ENCODE peak calls at places on chromosome 16, in four cellular contexts. M, J, T and O are unnamed samples.

GRCh38 chr16:698911-699671 is 6.5 kb downstream of the FBXL16 start:
- DNase-seq in M (no peak), J (no peak), T (no peak), O (no peak)

GRCh38 chr16:9050102-9050830 is 41.2 kb upstream of the HAPSTR1 start:
- DNase-seq in M (no peak), J (peak), T (no peak), O (no peak)

GRCh38 chr16:87125206-87126155 is 191.7 kb downstream of the C16orf95 start:
- DNase-seq in M (no peak), J (no peak), T (peak), O (no peak)

GRCh38 chr16:49022351-49022963 is 259.2 kb downstream of the CBLN1 start:
- DNase-seq in M (no peak), J (no peak), T (no peak), O (no peak)

GRCh38 chr16:88857728-88858339 is 907 bp downstream of the TRAPPC2L start:
- DNase-seq in M (peak), J (peak), T (peak), O (peak)

GRCh38 chr16:66899310-66899944 is 19.1 kb downstream of the PDP2 start:
- DNase-seq in M (no peak), J (no peak), T (no peak), O (no peak)

GRCh38 chr16:31105677-31106213 is 2.4 kb upstream of the BCKDK start:
- DNase-seq in M (peak), J (peak), T (peak), O (peak)

GRCh38 chr16:66480265-66481080 is 53.4 kb downstream of the BEAN1 start:
- DNase-seq in M (no peak), J (no peak), T (no peak), O (no peak)

GRCh38 chr16:66668777-66669444 is 27.6 kb downstream of the CMTM4 start:
- DNase-seq in M (no peak), J (no peak), T (no peak), O (no peak)

GRCh38 chr16:49158029-49158642 is 123.5 kb downstream of the CBLN1 start:
- DNase-seq in M (no peak), J (peak), T (no peak), O (no peak)

GRCh38 chr16:76338472-76338871 is 61.3 kb downstream of the CNTNAP4 start:
- DNase-seq in M (no peak), J (no peak), T (no peak), O (no peak)

GRCh38 chr16:12500771-12501170 is 302.9 kb downstream of the CPPED1 start:
- DNase-seq in M (no peak), J (no peak), T (peak), O (no peak)

GRCh38 chr16:27439273-27440018 is 37.5 kb downstream of the IL21R start:
- DNase-seq in M (peak), J (no peak), T (no peak), O (no peak)

GRCh38 chr16:83953796-83954576 is 946 bp downstream of the OSGIN1 start:
- DNase-seq in M (no peak), J (peak), T (no peak), O (no peak)

GRCh38 chr16:29926675-29927522 is 873 bp upstream of the KCTD13 start:
- DNase-seq in M (no peak), J (no peak), T (no peak), O (no peak)

GRCh38 chr16:81315271-81316175 is 761 bp downstream of the GAN start:
- DNase-seq in M (peak), J (peak), T (peak), O (no peak)

GRCh38 chr16:68235105-68235881 is 634 bp downstream of the ESRP2 start:
- DNase-seq in M (no peak), J (no peak), T (no peak), O (no peak)

GRCh38 chr16:68800257-68800875 is 43.0 kb upstream of the TANGO6 start:
- DNase-seq in M (no peak), J (peak), T (no peak), O (peak)

GRCh38 chr16:14036869-14037268 is 34.2 kb upstream of the MRTFB start:
- DNase-seq in M (no peak), J (no peak), T (no peak), O (no peak)

GRCh38 chr16:10077861-10078260 is 104.4 kb downstream of the GRIN2A start:
- DNase-seq in M (no peak), J (no peak), T (no peak), O (no peak)

GRCh38 chr16:67647111-67647651 is 2.2 kb downstream of the CARMIL2 start:
- DNase-seq in M (no peak), J (no peak), T (no peak), O (no peak)

GRCh38 chr16:66515543-66516171 is 34.3 kb downstream of the TK2 start:
- DNase-seq in M (peak), J (peak), T (no peak), O (no peak)

GRCh38 chr16:51762081-51762995 is 611.3 kb upstream of the SALL1 start:
- DNase-seq in M (no peak), J (peak), T (peak), O (peak)

GRCh38 chr16:82882249-82882648 is 255.5 kb downstream of the CDH13 start:
- DNase-seq in M (no peak), J (no peak), T (peak), O (no peak)

GRCh38 chr16:50244140-50244503 is 22.2 kb upstream of the ADCY7 start:
- DNase-seq in M (no peak), J (no peak), T (no peak), O (no peak)

GRCh38 chr16:24734382-24734781 is 4.9 kb downstream of the TNRC6A start:
- DNase-seq in M (no peak), J (peak), T (no peak), O (no peak)

GRCh38 chr16:17273142-17273561 is 197.6 kb downstream of the XYLT1 start:
- DNase-seq in M (peak), J (peak), T (no peak), O (no peak)